ENCODE peak calls at places on chromosome 3, in four cellular contexts. A, I, D and H are unnamed samples.

GRCh38 chr3:183401678-183402077 is 26.7 kb downstream of the MCF2L2 start:
- DNase-seq in A (no peak), I (no peak), D (no peak), H (no peak)

GRCh38 chr3:55524565-55525244 is 37.6 kb upstream of the WNT5A start:
- DNase-seq in A (no peak), I (no peak), D (no peak), H (no peak)

GRCh38 chr3:36248374-36248773 is 131.9 kb upstream of the STAC start:
- DNase-seq in A (no peak), I (no peak), D (no peak), H (no peak)

GRCh38 chr3:14863324-14864100 is 44.8 kb downstream of the FGD5 start:
- DNase-seq in A (no peak), I (no peak), D (no peak), H (no peak)

GRCh38 chr3:98894791-98895576 is 6.5 kb downstream of the DCBLD2 start:
- DNase-seq in A (no peak), I (no peak), D (no peak), H (no peak)

GRCh38 chr3:36698314-36698713 is 66.0 kb downstream of the DCLK3 start:
- DNase-seq in A (no peak), I (no peak), D (no peak), H (no peak)

GRCh38 chr3:40226636-40227035 is 82.9 kb upstream of the EIF1B start:
- DNase-seq in A (no peak), I (no peak), D (no peak), H (no peak)

GRCh38 chr3:188631291-188632010 is 477.5 kb downstream of the LPP start:
- DNase-seq in A (no peak), I (no peak), D (peak), H (no peak)

GRCh38 chr3:138348950-138349739 is 766 bp downstream of the MRAS start:
- DNase-seq in A (peak), I (peak), D (no peak), H (peak)

GRCh38 chr3:36868614-36869436 is 76.0 kb downstream of the TRANK1 start:
- DNase-seq in A (peak), I (peak), D (peak), H (peak)

GRCh38 chr3:143751643-143752178 is 96.6 kb downstream of the SLC9A9 start:
- DNase-seq in A (no peak), I (no peak), D (no peak), H (no peak)